ENCODE peak calls at places on chromosome 10, in nine cellular contexts. E is stimulated activated CD4-positive, alpha-beta T cell treated with anti-CD3 and anti-CD28 coated beads, TNF-alpha, amount 100 ng/mL, for 1 hour; P is left lobe of liver; N is tibial artery; A is occipital lobe; W is amygdala; G is heart left ventricle; Q is HTR-8/SVneo; O is M059J. Y is an unnamed sample.
A peak's percentile ranks its signal among the peaks of the same experiment; 100 is the strongest.

GRCh38 chr10:35925511-35925910 is 283.4 kb upstream of the FZD8 start:
- DNase-seq in P (no peak), A (no peak), G (no peak), O (peak; percentile 23), Q (no peak), N (no peak), E (no peak), W (no peak), Y (no peak)

GRCh38 chr10:96746503-96746902 is 26.2 kb upstream of the PIK3AP1 start:
- DNase-seq in O (no peak), N (no peak), P (peak; percentile 16), E (no peak), G (no peak), A (no peak), W (no peak), Q (no peak), Y (no peak)

GRCh38 chr10:1331560-1331959 is 275.4 kb downstream of the WDR37 start:
- DNase-seq in A (no peak), E (no peak), P (no peak), G (no peak), N (no peak), W (no peak), Q (no peak), O (no peak), Y (no peak)

GRCh38 chr10:43226441-43226840 is 40.4 kb downstream of the RASGEF1A start:
- DNase-seq in N (peak; percentile 46), W (no peak), Q (no peak), P (peak; percentile 28), O (no peak), E (no peak), A (no peak), G (no peak), Y (peak; percentile 74)

GRCh38 chr10:3398825-3399646 is 226.5 kb upstream of the PITRM1 start:
- DNase-seq in W (peak; percentile 17), A (peak; percentile 46), E (no peak), P (no peak), N (no peak), Q (no peak), G (peak; percentile 57), O (no peak), Y (peak; percentile 23)

GRCh38 chr10:34666008-34666700 is 148.9 kb downstream of the PARD3 start:
- DNase-seq in A (no peak), Q (peak; percentile 91), P (no peak), G (no peak), W (no peak), E (no peak), N (no peak), O (peak; percentile 79), Y (no peak)

GRCh38 chr10:26857991-26858706 is 2.6 kb downstream of the ABI1 start:
- DNase-seq in N (no peak), O (no peak), Q (no peak), P (no peak), A (no peak), W (no peak), E (no peak), G (no peak), Y (no peak)

GRCh38 chr10:80502621-80503583 is 34.8 kb upstream of the SH2D4B start:
- DNase-seq in N (peak; percentile 48), P (no peak), G (no peak), A (no peak), O (peak; percentile 18), Q (no peak), E (no peak), W (no peak), Y (no peak)

GRCh38 chr10:26365681-26366327 is 72.3 kb upstream of the APBB1IP start:
- DNase-seq in A (no peak), W (no peak), O (peak; percentile 17), Q (no peak), P (no peak), G (no peak), N (no peak), E (no peak), Y (no peak)

GRCh38 chr10:69466689-69467088 is 15.4 kb downstream of the TSPAN15 start:
- DNase-seq in G (no peak), P (no peak), Q (no peak), A (no peak), O (no peak), W (no peak), N (no peak), E (no peak), Y (no peak)

GRCh38 chr10:48625013-48625412 is 20.1 kb upstream of the ARHGAP22 start:
- DNase-seq in O (peak; percentile 63), Q (no peak), W (no peak), A (no peak), N (no peak), G (no peak), P (no peak), E (no peak), Y (peak; percentile 20)

GRCh38 chr10:5891009-5891408 is 966 bp downstream of the FBH1 start:
- DNase-seq in W (no peak), Q (no peak), O (no peak), N (no peak), E (no peak), G (no peak), A (no peak), P (no peak), Y (no peak)

GRCh38 chr10:104441601-104442000 is 88.0 kb downstream of the CFAP58 start:
- DNase-seq in P (no peak), G (no peak), A (no peak), W (no peak), Q (peak; percentile 54), N (no peak), E (no peak), O (peak; percentile 96), Y (no peak)

GRCh38 chr10:98028168-98028770 is 2.2 kb downstream of the CRTAC1 start:
- DNase-seq in E (peak; percentile 23), Q (peak; percentile 65), A (peak; percentile 39), W (peak; percentile 13), O (peak; percentile 25), G (peak; percentile 48), N (no peak), P (no peak), Y (no peak)

GRCh38 chr10:124279298-124279697 is 139.4 kb downstream of the OAT start:
- DNase-seq in Q (no peak), W (no peak), G (no peak), E (no peak), N (no peak), O (no peak), A (no peak), P (no peak), Y (no peak)

GRCh38 chr10:5589963-5590511 is 65.3 kb downstream of the CALML3 start:
- DNase-seq in W (no peak), G (no peak), P (no peak), Q (no peak), O (peak; percentile 77), E (no peak), N (peak; percentile 55), A (no peak), Y (no peak)

GRCh38 chr10:13238271-13239077 is 4.3 kb upstream of the UCMA start:
- DNase-seq in W (no peak), P (no peak), G (no peak), A (no peak), E (no peak), O (no peak), N (no peak), Q (no peak), Y (peak; percentile 70)

GRCh38 chr10:124493191-124493936 is 31.7 kb downstream of the LHPP start:
- DNase-seq in A (no peak), O (no peak), N (no peak), Q (no peak), W (no peak), P (no peak), G (no peak), E (no peak), Y (no peak)

GRCh38 chr10:70399177-70399576 is 4.8 kb upstream of the EIF4EBP2 start:
- DNase-seq in N (no peak), W (no peak), A (no peak), Q (no peak), P (no peak), O (no peak), G (no peak), E (no peak), Y (no peak)

GRCh38 chr10:124145109-124145860 is 51.9 kb upstream of the CHST15 start:
- DNase-seq in N (peak; percentile 87), A (no peak), E (no peak), Q (no peak), G (peak; percentile 77), W (no peak), O (no peak), P (peak; percentile 73), Y (no peak)

GRCh38 chr10:61890430-61890829 is 11.1 kb upstream of the ARID5B start:
- DNase-seq in P (no peak), E (no peak), A (no peak), N (no peak), W (no peak), G (no peak), O (no peak), Q (no peak), Y (no peak)

GRCh38 chr10:31940839-31941653 is 12.4 kb upstream of the ARHGAP12 start:
- DNase-seq in Q (peak; percentile 84), E (no peak), O (peak; percentile 97), A (no peak), P (no peak), N (no peak), W (no peak), G (no peak), Y (no peak)

GRCh38 chr10:12594448-12594944 is 245.1 kb downstream of the CAMK1D start:
- DNase-seq in P (no peak), W (no peak), O (no peak), N (peak; percentile 47), E (no peak), G (no peak), Q (no peak), A (no peak), Y (no peak)